ENCODE peak calls at places on chromosomes 7 and 10, in four cellular contexts. A is lower leg skin, E is ELF-1, Z is uterus. T is an unnamed sample.

GRCh38 chr10:110530131-110530831 is 32.6 kb downstream of the DUSP5 start:
- DNase-seq in A (peak; percentile 92), Z (peak; percentile 57), E (peak; percentile 86), T (peak; percentile 70)

GRCh38 chr7:84249651-84250050 is 55.1 kb upstream of the SEMA3A start:
- DNase-seq in E (no peak), A (no peak), Z (no peak), T (no peak)

GRCh38 chr7:19749658-19750057 is 23.8 kb downstream of the TMEM196 start:
- DNase-seq in E (no peak), Z (no peak), A (no peak), T (no peak)

GRCh38 chr10:56057860-56058259 is 303.2 kb downstream of the ZWINT start:
- DNase-seq in Z (no peak), A (no peak), E (no peak), T (no peak)

GRCh38 chr10:125102821-125103220 is 57.5 kb downstream of the CTBP2 start:
- DNase-seq in Z (peak; percentile 9), E (no peak), A (peak; percentile 72), T (peak; percentile 50)

GRCh38 chr7:155166673-155167370 is 96.7 kb downstream of the HTR5A start:
- DNase-seq in A (peak; percentile 87), E (peak; percentile 44), Z (peak; percentile 72), T (no peak)

GRCh38 chr10:121332829-121333765 is 265.1 kb downstream of the FGFR2 start:
- DNase-seq in E (no peak), Z (no peak), A (no peak), T (no peak)

GRCh38 chr10:99779335-99779734 is 3.1 kb upstream of the ABCC2 start:
- DNase-seq in E (no peak), Z (no peak), A (no peak), T (no peak)

GRCh38 chr10:89090760-89091455 is 100.3 kb downstream of the FAS start:
- DNase-seq in Z (no peak), A (no peak), E (no peak), T (no peak)

GRCh38 chr7:96800824-96801223 is 91.2 kb upstream of the SEM1 start:
- DNase-seq in E (no peak), Z (no peak), A (no peak), T (no peak)

GRCh38 chr10:132523561-132524442 is 13.8 kb upstream of the INPP5A start:
- DNase-seq in A (no peak), Z (peak; percentile 13), E (no peak), T (peak; percentile 10)

GRCh38 chr10:15719899-15720634 is at the start of gene ITGA8:
- DNase-seq in E (peak; percentile 82), Z (peak; percentile 51), A (no peak), T (no peak)

GRCh38 chr10:14016011-14016536 is 314.6 kb downstream of the FRMD4A start:
- DNase-seq in A (peak; percentile 88), Z (no peak), E (no peak), T (peak; percentile 63)

GRCh38 chr7:107559864-107560263 is 3.9 kb downstream of the COG5 start:
- DNase-seq in E (no peak), A (no peak), Z (no peak), T (no peak)

GRCh38 chr10:15211464-15211979 is 43.0 kb upstream of the NMT2 start:
- DNase-seq in E (no peak), A (no peak), Z (no peak), T (no peak)

GRCh38 chr7:77569514-77570232 is 32.6 kb downstream of the PTPN12 start:
- DNase-seq in Z (no peak), E (no peak), A (no peak), T (no peak)

GRCh38 chr7:73329861-73330581 is 2.1 kb downstream of the FKBP6 start:
- DNase-seq in Z (no peak), A (no peak), E (no peak), T (no peak)

T was measured in tibial artery.